ENCODE peak calls at places on chromosomes 12 and 14, in four cellular contexts. R is AG04450, W is cardiac fibroblast, H is AG04449. A is an unnamed sample.

GRCh38 chr14:89231426-89232113 is 185.5 kb downstream of the FOXN3 start:
- DNase-seq in R (no peak), H (no peak), W (no peak), A (no peak)

GRCh38 chr14:39247256-39247655 is 13.5 kb downstream of the MIA2 start:
- DNase-seq in W (peak), H (peak), R (peak), A (peak)

GRCh38 chr14:52950410-52950897 is 396 bp downstream of the FERMT2 start:
- DNase-seq in H (no peak), W (peak), R (no peak), A (no peak)

GRCh38 chr12:53215497-53215896 is 8.4 kb upstream of the ITGB7 start:
- DNase-seq in R (no peak), W (no peak), H (no peak), A (no peak)

GRCh38 chr14:44798386-44799242 is 163.1 kb downstream of the KLHL28 start:
- DNase-seq in W (no peak), R (no peak), H (no peak), A (no peak)

GRCh38 chr12:113416091-113416754 is 6.0 kb upstream of the SDSL start:
- DNase-seq in H (no peak), R (no peak), W (no peak), A (no peak)

GRCh38 chr14:103890052-103890371 is 38.2 kb upstream of the TDRD9 start:
- DNase-seq in W (no peak), H (no peak), R (no peak), A (no peak)

GRCh38 chr12:124852329-124852831 is 11.3 kb downstream of the SCARB1 start:
- DNase-seq in H (no peak), R (no peak), W (peak), A (no peak)

GRCh38 chr14:69693145-69693544 is 73.8 kb upstream of the SRSF5 start:
- DNase-seq in W (no peak), H (no peak), R (no peak), A (no peak)

GRCh38 chr12:102757874-102758244 is 159.2 kb downstream of the PAH start:
- DNase-seq in H (no peak), W (no peak), R (no peak), A (no peak)

GRCh38 chr14:91302391-91302790 is 57.9 kb upstream of the GPR68 start:
- DNase-seq in H (no peak), W (no peak), R (no peak), A (no peak)

GRCh38 chr12:47979166-47979565 is 15.8 kb downstream of the TMEM106C start:
- DNase-seq in W (no peak), H (no peak), R (no peak), A (no peak)

GRCh38 chr12:117158096-117158495 is 32.2 kb downstream of the FBXO21 start:
- DNase-seq in W (no peak), R (no peak), H (no peak), A (no peak)

GRCh38 chr12:120741476-120742206 is 16.0 kb downstream of the ACADS start:
- DNase-seq in R (no peak), W (no peak), H (no peak), A (no peak)

GRCh38 chr14:70084226-70084625 is 104.5 kb downstream of the SLC8A3 start:
- DNase-seq in R (no peak), H (no peak), W (no peak), A (no peak)

GRCh38 chr12:105814283-105814682 is 324.5 kb downstream of the NUAK1 start:
- DNase-seq in R (no peak), W (no peak), H (no peak), A (peak)

GRCh38 chr14:74619672-74620131 is 7.7 kb upstream of the LTBP2 start:
- DNase-seq in R (peak), H (peak), W (peak), A (peak)

GRCh38 chr14:69231486-69231885 is 28.5 kb upstream of the GALNT16 start:
- DNase-seq in W (no peak), H (no peak), R (no peak), A (no peak)

DNA sequence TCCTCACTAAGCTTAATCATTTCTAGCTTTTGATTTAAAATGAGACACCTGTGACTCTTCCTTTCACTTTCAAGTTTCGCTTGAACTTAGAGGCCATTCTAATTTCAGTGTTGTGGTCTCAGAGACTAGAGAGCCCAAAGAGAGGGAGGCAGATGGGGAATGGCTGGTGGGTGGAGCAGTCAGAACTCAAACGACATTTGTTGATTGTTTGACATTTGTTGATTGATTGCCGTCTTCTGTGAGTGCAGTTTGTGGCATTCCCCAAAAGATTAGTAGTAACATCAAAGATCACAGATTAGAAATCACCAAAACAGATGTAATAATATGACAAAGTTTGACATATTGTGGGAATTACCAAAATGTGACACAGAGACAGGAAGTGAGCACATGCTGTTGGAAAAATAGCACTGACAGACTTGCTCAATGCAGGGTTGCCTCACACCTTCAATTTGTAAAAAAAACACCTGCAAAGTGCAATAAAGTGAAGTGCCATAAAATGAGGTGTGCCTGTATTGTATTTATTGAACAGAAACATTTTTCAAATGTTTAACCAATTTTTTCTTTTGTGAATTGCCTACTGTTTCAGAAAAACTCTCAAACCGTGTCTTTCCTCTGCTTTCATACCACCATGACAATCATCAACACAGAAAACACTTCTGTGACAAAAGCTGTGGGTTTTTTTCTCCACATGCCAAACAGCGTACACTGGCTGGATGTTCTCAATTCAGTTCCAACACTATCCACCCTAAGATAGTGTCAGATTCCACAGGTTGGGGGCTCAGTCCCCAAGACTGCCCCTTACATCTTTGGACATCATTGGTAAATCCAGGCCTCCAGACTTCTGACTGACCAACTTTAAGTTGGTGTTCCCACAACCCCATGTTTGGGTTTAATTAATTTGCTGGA is 376.3 kb upstream of the RGS6 start:
- DNase-seq in R (no peak), H (no peak), W (peak), A (no peak)
- H3K4me3 ChIP-seq in R (no peak), H (no peak), W (no peak), A (no peak)

DNA sequence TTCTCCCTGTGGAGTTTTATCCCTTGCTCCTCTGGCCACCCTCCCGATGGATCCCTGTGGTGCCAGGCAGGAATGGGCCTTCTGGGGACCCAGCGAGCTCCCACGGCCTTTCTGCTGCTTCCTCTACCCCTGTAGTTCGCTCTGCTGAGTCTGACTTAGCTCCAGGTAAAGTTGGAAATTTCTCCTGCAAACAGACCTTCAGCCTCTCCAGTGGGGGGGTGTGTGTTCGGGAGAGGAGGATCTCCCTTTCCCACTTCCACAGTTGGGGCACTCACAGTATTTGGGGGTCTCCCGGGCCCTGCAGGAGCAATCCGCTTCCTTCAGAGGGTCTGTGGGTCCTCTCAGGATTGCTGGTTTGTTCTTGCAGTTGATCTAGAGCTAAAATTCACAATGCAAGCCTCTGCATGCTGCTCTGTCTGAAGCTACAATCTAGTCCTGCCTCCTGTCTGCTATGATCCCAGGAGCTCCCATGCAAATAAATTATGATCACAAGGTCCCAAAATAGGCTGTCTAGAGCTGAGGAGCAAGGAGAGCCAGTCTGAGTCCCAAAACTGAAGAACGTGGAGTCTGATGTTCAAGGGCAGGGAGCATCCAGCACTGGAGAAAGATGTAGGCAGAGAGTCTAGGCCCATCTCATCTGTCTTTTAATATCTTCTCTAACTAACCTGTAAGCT is 18.3 kb downstream of the MTRFR start:
- DNase-seq in R (no peak), H (no peak), W (no peak), A (no peak)
- H3K4me3 ChIP-seq in R (no peak), H (no peak), W (no peak), A (no peak)

GRCh38 chr14:61476105-61476736 is 154.8 kb downstream of the PRKCH start:
- DNase-seq in W (no peak), R (no peak), H (no peak), A (no peak)
- H3K4me3 ChIP-seq in W (no peak), R (no peak), H (no peak), A (no peak)

DNA sequence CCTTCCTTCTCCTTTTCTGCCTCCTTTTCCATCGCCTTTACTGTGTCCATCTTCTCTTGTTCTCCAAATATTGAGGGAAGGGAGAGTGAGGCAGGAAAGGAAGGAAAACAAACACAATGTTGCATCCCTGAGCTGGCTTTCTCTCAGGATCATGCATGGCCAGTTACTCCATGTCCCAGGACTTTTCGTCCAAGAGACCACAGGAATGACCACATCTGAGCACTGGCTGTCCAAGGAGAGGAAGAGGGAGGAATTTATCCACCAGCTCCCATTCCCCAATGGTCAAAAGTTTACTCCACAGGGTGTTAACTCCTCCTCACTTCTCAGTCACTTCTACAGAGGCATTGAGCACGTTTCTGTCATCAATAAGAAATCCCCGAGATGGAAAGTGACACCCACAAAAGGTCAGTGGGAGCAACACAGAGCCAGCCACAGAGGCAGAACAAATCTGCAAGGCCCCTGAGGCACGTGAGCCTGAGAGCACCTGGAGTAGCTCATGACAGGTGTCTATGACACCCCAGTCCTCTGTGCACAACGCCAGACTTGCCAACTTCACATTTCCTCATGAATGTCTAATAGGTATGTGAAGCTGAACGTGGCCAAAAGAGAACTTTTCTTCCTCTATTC is 177.3 kb upstream of the NUDT4 start:
- DNase-seq in R (no peak), W (peak), H (no peak), A (peak)
- H3K4me3 ChIP-seq in R (no peak), W (no peak), H (no peak), A (no peak)

GRCh38 chr14:36939265-36939664 is 233.1 kb downstream of the SLC25A21 start:
- DNase-seq in H (no peak), W (no peak), R (no peak), A (no peak)
- H3K4me3 ChIP-seq in H (no peak), W (no peak), R (no peak), A (no peak)

GRCh38 chr14:37588956-37589737 is 5.9 kb downstream of the FOXA1 start:
- DNase-seq in W (no peak), H (no peak), R (no peak), A (no peak)
- H3K4me3 ChIP-seq in W (no peak), H (no peak), R (no peak), A (no peak)

GRCh38 chr14:71933026-71933587 is 878 bp downstream of the RGS6 start:
- DNase-seq in R (no peak), W (peak), H (no peak), A (no peak)
- H3K4me3 ChIP-seq in R (no peak), W (no peak), H (no peak), A (no peak)